ENCODE peak calls at places on chromosomes 1 and 21, in four cellular contexts. V is neural progenitor cell, R is colonic mucosa, J is GM20000. L is an unnamed sample.
A peak's percentile ranks its signal among the peaks of the same experiment; 100 is the strongest.

GRCh38 chr1:65165269-65166002 is 17.4 kb downstream of the AK4 start:
- DNase-seq in R (no peak), J (peak; percentile 36), V (no peak), L (no peak)

GRCh38 chr1:90591970-90592356 is 125.1 kb downstream of the BARHL2 start:
- DNase-seq in J (no peak), V (peak; percentile 28), R (no peak), L (no peak)

GRCh38 chr21:29712818-29713217 is 227.0 kb downstream of the GRIK1 start:
- DNase-seq in V (no peak), J (no peak), R (no peak), L (no peak)

GRCh38 chr1:245118806-245119205 is 36.0 kb upstream of the KIF26B start:
- DNase-seq in V (no peak), R (no peak), J (no peak), L (no peak)

GRCh38 chr1:188140958-188141357 is 1312.2 kb downstream of the PLA2G4A start:
- DNase-seq in R (no peak), J (no peak), V (no peak), L (no peak)

GRCh38 chr1:79323240-79324025 is 316.9 kb upstream of the ADGRL4 start:
- DNase-seq in J (no peak), V (no peak), R (no peak), L (no peak)

GRCh38 chr21:25369524-25370300 is 237.6 kb downstream of the MRPL39 start:
- DNase-seq in J (no peak), R (no peak), V (no peak), L (no peak)

GRCh38 chr1:98053471-98054366 is 132.9 kb upstream of the DPYD start:
- DNase-seq in V (peak; percentile 91), R (peak; percentile 47), J (peak; percentile 81), L (peak; percentile 79)

GRCh38 chr1:11598461-11598860 is 55.8 kb downstream of the FBXO2 start:
- DNase-seq in R (no peak), V (no peak), J (no peak), L (no peak)

GRCh38 chr1:22639286-22639685 is 2.9 kb downstream of the C1QA start:
- DNase-seq in J (no peak), V (peak; percentile 72), R (no peak), L (no peak)

GRCh38 chr1:161119017-161119378 is 1.1 kb downstream of the NIT1 start:
- DNase-seq in V (peak; percentile 22), R (peak; percentile 45), J (no peak), L (no peak)

GRCh38 chr1:32925360-32926142 is 24.4 kb upstream of the TMEM54 start:
- DNase-seq in R (no peak), V (peak; percentile 62), J (no peak), L (no peak)

GRCh38 chr1:65292861-65293593 is 16.3 kb upstream of the DNAJC6 start:
- DNase-seq in V (no peak), R (no peak), J (no peak), L (no peak)

GRCh38 chr1:46131727-46132528 is 501 bp downstream of the PIK3R3 start:
- DNase-seq in J (peak; percentile 20), V (peak; percentile 74), R (peak; percentile 47), L (no peak)

GRCh38 chr1:27605796-27606707 is 2.1 kb upstream of the AHDC1 start:
- DNase-seq in J (peak; percentile 72), R (peak; percentile 69), V (peak; percentile 88), L (peak; percentile 73)

GRCh38 chr1:202858306-202858705 is 30.6 kb downstream of the RABIF start:
- DNase-seq in V (no peak), J (no peak), R (no peak), L (no peak)

GRCh38 chr1:33257759-33258712 is 1.7 kb downstream of the ZNF362 start:
- DNase-seq in R (peak; percentile 68), J (no peak), V (peak; percentile 17), L (no peak)

GRCh38 chr1:4676258-4676657 is 21.8 kb downstream of the AJAP1 start:
- DNase-seq in R (no peak), J (no peak), V (no peak), L (no peak)

GRCh38 chr1:43329995-43330751 is 7.4 kb upstream of the MPL start:
- DNase-seq in R (no peak), V (no peak), J (peak; percentile 75), L (peak; percentile 61)

GRCh38 chr1:46692806-46693770 is 21.4 kb downstream of the TEX38 start:
- DNase-seq in J (no peak), R (no peak), V (no peak), L (no peak)

GRCh38 chr1:222814536-222815366 is at the start of gene DISP1:
- DNase-seq in V (peak; percentile 91), J (peak; percentile 89), R (peak; percentile 81), L (peak; percentile 88)

GRCh38 chr1:207861442-207862177 is 49.3 kb downstream of the CD34 start:
- DNase-seq in J (peak; percentile 31), V (no peak), R (no peak), L (no peak)

GRCh38 chr1:193320281-193320680 is 133.9 kb upstream of the B3GALT2 start:
- DNase-seq in V (no peak), R (no peak), J (no peak), L (no peak)

GRCh38 chr1:184385863-184386262 is 966 bp upstream of the C1orf21 start:
- DNase-seq in J (no peak), V (peak; percentile 87), R (no peak), L (no peak)

GRCh38 chr1:37502104-37502503 is 12.5 kb downstream of the MEAF6 start:
- DNase-seq in R (no peak), V (no peak), J (no peak), L (no peak)

GRCh38 chr21:29302340-29302991 is 3.7 kb downstream of the BACH1 start:
- DNase-seq in V (no peak), J (no peak), R (no peak), L (no peak)

GRCh38 chr1:97160796-97161195 is 439.2 kb downstream of the PTBP2 start:
- DNase-seq in J (no peak), V (no peak), R (no peak), L (no peak)

GRCh38 chr1:201405484-201405831 is 6.3 kb upstream of the LAD1 start:
- DNase-seq in R (peak; percentile 87), J (no peak), V (no peak), L (peak; percentile 67)

GRCh38 chr1:186763107-186763506 is 65.6 kb upstream of the PLA2G4A start:
- DNase-seq in R (no peak), V (no peak), J (no peak), L (peak; percentile 17)

GRCh38 chr1:229268505-229268904 is 2.4 kb upstream of the RAB4A start:
- DNase-seq in V (no peak), R (no peak), J (no peak), L (no peak)

GRCh38 chr1:96748078-96748477 is 26.5 kb downstream of the PTBP2 start:
- DNase-seq in R (no peak), J (no peak), V (no peak), L (no peak)

GRCh38 chr1:117289316-117289715 is 77.9 kb upstream of the MAN1A2 start:
- DNase-seq in R (no peak), J (no peak), V (no peak), L (no peak)

GRCh38 chr1:205983925-205984725 is 19.1 kb downstream of the RAB7B start:
- DNase-seq in J (peak; percentile 74), R (peak; percentile 46), V (peak; percentile 79), L (peak; percentile 72)

GRCh38 chr1:1908506-1908791 is 6.6 kb upstream of the CALML6 start:
- DNase-seq in R (no peak), V (no peak), J (no peak), L (peak; percentile 58)

GRCh38 chr21:39696620-39697019 is 48.4 kb upstream of the IGSF5 start:
- DNase-seq in J (no peak), R (peak; percentile 73), V (peak; percentile 33), L (no peak)

GRCh38 chr1:241842565-241842964 is 5.4 kb upstream of the EXO1 start:
- DNase-seq in V (no peak), R (no peak), J (no peak), L (no peak)

GRCh38 chr1:38558476-38559179 is 300.9 kb downstream of the RRAGC start:
- DNase-seq in V (peak; percentile 64), J (no peak), R (no peak), L (no peak)

GRCh38 chr1:6476483-6476882 is 10.5 kb upstream of the TNFRSF25 start:
- DNase-seq in V (no peak), J (no peak), R (peak; percentile 85), L (no peak)
- TF ChIP-seq CTCF in V (no peak), J (no peak), R (no peak), L (no peak)

DNA sequence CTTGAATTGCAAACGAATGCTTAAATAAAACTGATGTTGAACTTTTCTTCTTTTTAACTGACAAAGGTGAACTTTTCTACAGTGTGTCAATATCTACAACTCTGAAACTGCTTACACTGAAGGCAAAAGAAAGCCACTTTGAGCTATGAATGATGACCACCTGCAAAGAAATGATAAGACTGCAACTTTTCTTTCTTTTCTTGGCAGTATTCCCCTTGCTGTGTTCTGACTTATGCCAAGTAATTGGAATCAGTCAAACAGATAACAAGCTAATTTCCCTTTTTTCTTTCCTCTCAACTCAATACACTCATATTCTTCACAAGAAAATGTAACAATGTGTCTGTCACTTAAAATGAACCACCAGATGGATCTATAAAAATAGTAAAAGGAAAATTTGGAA is 588.1 kb upstream of the BRINP3 start:
- DNase-seq in J (no peak), R (no peak), V (no peak), L (no peak)
- TF ChIP-seq CTCF in J (no peak), R (no peak), V (no peak), L (no peak)

GRCh38 chr1:170262540-170262939 is 116.8 kb downstream of the NTMT2 start:
- DNase-seq in J (no peak), R (no peak), V (no peak), L (no peak)

GRCh38 chr1:170265234-170265633 is 119.5 kb downstream of the NTMT2 start:
- DNase-seq in V (no peak), J (no peak), R (no peak), L (no peak)

GRCh38 chr1:170261669-170262068 is 115.9 kb downstream of the NTMT2 start:
- DNase-seq in V (no peak), J (no peak), R (no peak), L (no peak)

GRCh38 chr1:170271430-170271829 is 125.7 kb downstream of the NTMT2 start:
- DNase-seq in V (no peak), J (no peak), R (no peak), L (no peak)

GRCh38 chr1:170267317-170267716 is 121.6 kb downstream of the NTMT2 start:
- DNase-seq in V (peak; percentile 36), R (no peak), J (no peak), L (no peak)
- TF ChIP-seq CTCF in V (peak; percentile 9), R (no peak), J (no peak), L (no peak)

GRCh38 chr1:164914208-164914607 is 355.2 kb downstream of the PBX1 start:
- DNase-seq in J (no peak), R (no peak), V (no peak), L (no peak)
- TF ChIP-seq CTCF in J (no peak), R (no peak), V (no peak), L (no peak)